ENCODE peak calls at places on chromosomes 11 and 22, in seven cellular contexts. One of them, this sample, is unnamed.

GRCh38 chr11:17798716-17799115 is 64.1 kb downstream of the KCNC1 start:
- DNase-seq in NCI-H1092: no peak
- DNase-seq in Caki2: no peak
- DNase-seq in stimulated activated CD8-positive, alpha-beta memory T cell treated with anti-CD3 and anti-CD28 coated beads, Interleukin-2, amount 100 ng/mL, for 48 hours: no peak
- DNase-seq in AG09309: no peak
- DNase-seq in T-helper 2 cell: no peak
- DNase-seq in BE2C: no peak
- DNase-seq in this sample: no peak

GRCh38 chr11:93541154-93541553 is 2.0 kb downstream of the SMCO4 start:
- DNase-seq in NCI-H1092: no peak
- DNase-seq in Caki2: no peak
- DNase-seq in T-helper 2 cell: no peak
- DNase-seq in stimulated activated CD8-positive, alpha-beta memory T cell treated with anti-CD3 and anti-CD28 coated beads, Interleukin-2, amount 100 ng/mL, for 48 hours: no peak
- DNase-seq in AG09309: no peak
- DNase-seq in BE2C: no peak
- DNase-seq in this sample: no peak

GRCh38 chr11:27716850-27717249 is 16.6 kb upstream of the BDNF start:
- DNase-seq in stimulated activated CD8-positive, alpha-beta memory T cell treated with anti-CD3 and anti-CD28 coated beads, Interleukin-2, amount 100 ng/mL, for 48 hours: no peak
- DNase-seq in NCI-H1092: no peak
- DNase-seq in Caki2: no peak
- DNase-seq in AG09309: peak; percentile 63
- DNase-seq in BE2C: no peak
- DNase-seq in T-helper 2 cell: no peak
- DNase-seq in this sample: no peak

GRCh38 chr22:20857838-20858614 is 585 bp downstream of the PI4KA start:
- DNase-seq in AG09309: peak; percentile 28
- DNase-seq in NCI-H1092: peak; percentile 83
- DNase-seq in T-helper 2 cell: peak; percentile 77
- DNase-seq in BE2C: peak; percentile 95
- DNase-seq in stimulated activated CD8-positive, alpha-beta memory T cell treated with anti-CD3 and anti-CD28 coated beads, Interleukin-2, amount 100 ng/mL, for 48 hours: peak; percentile 77
- DNase-seq in Caki2: peak; percentile 32
- DNase-seq in this sample: peak; percentile 79

GRCh38 chr22:35758394-35758793 is 40.7 kb downstream of the APOL5 start:
- DNase-seq in T-helper 2 cell: no peak
- DNase-seq in Caki2: no peak
- DNase-seq in stimulated activated CD8-positive, alpha-beta memory T cell treated with anti-CD3 and anti-CD28 coated beads, Interleukin-2, amount 100 ng/mL, for 48 hours: no peak
- DNase-seq in BE2C: no peak
- DNase-seq in AG09309: no peak
- DNase-seq in NCI-H1092: no peak
- DNase-seq in this sample: no peak

GRCh38 chr11:47438721-47439120 is 10.2 kb downstream of the RAPSN start:
- DNase-seq in NCI-H1092: no peak
- DNase-seq in AG09309: no peak
- DNase-seq in BE2C: no peak
- DNase-seq in Caki2: no peak
- DNase-seq in stimulated activated CD8-positive, alpha-beta memory T cell treated with anti-CD3 and anti-CD28 coated beads, Interleukin-2, amount 100 ng/mL, for 48 hours: no peak
- DNase-seq in T-helper 2 cell: no peak
- DNase-seq in this sample: no peak

GRCh38 chr11:23311986-23312940 is 452.0 kb upstream of the CCDC179 start:
- DNase-seq in BE2C: no peak
- DNase-seq in NCI-H1092: no peak
- DNase-seq in AG09309: no peak
- DNase-seq in T-helper 2 cell: no peak
- DNase-seq in Caki2: peak; percentile 2
- DNase-seq in stimulated activated CD8-positive, alpha-beta memory T cell treated with anti-CD3 and anti-CD28 coated beads, Interleukin-2, amount 100 ng/mL, for 48 hours: no peak
- DNase-seq in this sample: peak; percentile 18

GRCh38 chr11:31262761-31263160 is 106.8 kb downstream of the DCDC1 start:
- DNase-seq in T-helper 2 cell: no peak
- DNase-seq in BE2C: no peak
- DNase-seq in NCI-H1092: no peak
- DNase-seq in AG09309: no peak
- DNase-seq in Caki2: peak; percentile 3
- DNase-seq in stimulated activated CD8-positive, alpha-beta memory T cell treated with anti-CD3 and anti-CD28 coated beads, Interleukin-2, amount 100 ng/mL, for 48 hours: no peak
- DNase-seq in this sample: no peak

GRCh38 chr11:6354651-6355485 is 34.6 kb upstream of the CAVIN3 start:
- DNase-seq in BE2C: no peak
- DNase-seq in T-helper 2 cell: no peak
- DNase-seq in Caki2: peak; percentile 23
- DNase-seq in AG09309: no peak
- DNase-seq in stimulated activated CD8-positive, alpha-beta memory T cell treated with anti-CD3 and anti-CD28 coated beads, Interleukin-2, amount 100 ng/mL, for 48 hours: no peak
- DNase-seq in NCI-H1092: no peak
- DNase-seq in this sample: no peak

GRCh38 chr11:102168483-102168882 is 58.2 kb downstream of the YAP1 start:
- DNase-seq in T-helper 2 cell: no peak
- DNase-seq in Caki2: no peak
- DNase-seq in NCI-H1092: no peak
- DNase-seq in stimulated activated CD8-positive, alpha-beta memory T cell treated with anti-CD3 and anti-CD28 coated beads, Interleukin-2, amount 100 ng/mL, for 48 hours: no peak
- DNase-seq in AG09309: no peak
- DNase-seq in BE2C: no peak
- DNase-seq in this sample: no peak

GRCh38 chr11:120224872-120225371 is 14.1 kb downstream of the OAF start:
- DNase-seq in AG09309: no peak
- DNase-seq in Caki2: no peak
- DNase-seq in stimulated activated CD8-positive, alpha-beta memory T cell treated with anti-CD3 and anti-CD28 coated beads, Interleukin-2, amount 100 ng/mL, for 48 hours: no peak
- DNase-seq in T-helper 2 cell: no peak
- DNase-seq in NCI-H1092: no peak
- DNase-seq in BE2C: no peak
- DNase-seq in this sample: no peak

GRCh38 chr22:20653012-20653794 is 120.7 kb upstream of the SERPIND1 start:
- DNase-seq in AG09309: no peak
- DNase-seq in Caki2: no peak
- DNase-seq in stimulated activated CD8-positive, alpha-beta memory T cell treated with anti-CD3 and anti-CD28 coated beads, Interleukin-2, amount 100 ng/mL, for 48 hours: no peak
- DNase-seq in NCI-H1092: no peak
- DNase-seq in BE2C: no peak
- DNase-seq in T-helper 2 cell: no peak
- DNase-seq in this sample: no peak

GRCh38 chr22:38397189-38398097 is 57.6 kb downstream of the KCNJ4 start:
- DNase-seq in stimulated activated CD8-positive, alpha-beta memory T cell treated with anti-CD3 and anti-CD28 coated beads, Interleukin-2, amount 100 ng/mL, for 48 hours: no peak
- DNase-seq in Caki2: peak; percentile 31
- DNase-seq in NCI-H1092: no peak
- DNase-seq in T-helper 2 cell: no peak
- DNase-seq in BE2C: no peak
- DNase-seq in AG09309: no peak
- DNase-seq in this sample: peak; percentile 21

GRCh38 chr22:17411213-17411612 is 42.0 kb downstream of the CECR2 start:
- DNase-seq in Caki2: no peak
- DNase-seq in stimulated activated CD8-positive, alpha-beta memory T cell treated with anti-CD3 and anti-CD28 coated beads, Interleukin-2, amount 100 ng/mL, for 48 hours: no peak
- DNase-seq in NCI-H1092: no peak
- DNase-seq in BE2C: no peak
- DNase-seq in AG09309: no peak
- DNase-seq in T-helper 2 cell: no peak
- DNase-seq in this sample: no peak

GRCh38 chr22:47187558-47187957 is 425.1 kb downstream of the TBC1D22A start:
- DNase-seq in T-helper 2 cell: no peak
- DNase-seq in NCI-H1092: no peak
- DNase-seq in BE2C: no peak
- DNase-seq in AG09309: no peak
- DNase-seq in Caki2: no peak
- DNase-seq in stimulated activated CD8-positive, alpha-beta memory T cell treated with anti-CD3 and anti-CD28 coated beads, Interleukin-2, amount 100 ng/mL, for 48 hours: no peak
- DNase-seq in this sample: no peak

GRCh38 chr22:49371325-49372110 is 456.2 kb downstream of the BRD1 start:
- DNase-seq in T-helper 2 cell: no peak
- DNase-seq in AG09309: no peak
- DNase-seq in Caki2: no peak
- DNase-seq in stimulated activated CD8-positive, alpha-beta memory T cell treated with anti-CD3 and anti-CD28 coated beads, Interleukin-2, amount 100 ng/mL, for 48 hours: no peak
- DNase-seq in BE2C: no peak
- DNase-seq in NCI-H1092: no peak
- DNase-seq in this sample: no peak

GRCh38 chr11:105273660-105274280 is 134.2 kb upstream of the CARD18 start:
- DNase-seq in NCI-H1092: no peak
- DNase-seq in Caki2: no peak
- DNase-seq in T-helper 2 cell: no peak
- DNase-seq in AG09309: no peak
- DNase-seq in BE2C: no peak
- DNase-seq in stimulated activated CD8-positive, alpha-beta memory T cell treated with anti-CD3 and anti-CD28 coated beads, Interleukin-2, amount 100 ng/mL, for 48 hours: no peak
- DNase-seq in this sample: no peak

GRCh38 chr22:48100685-48101417 is 1338.4 kb downstream of the TBC1D22A start:
- DNase-seq in NCI-H1092: no peak
- DNase-seq in stimulated activated CD8-positive, alpha-beta memory T cell treated with anti-CD3 and anti-CD28 coated beads, Interleukin-2, amount 100 ng/mL, for 48 hours: no peak
- DNase-seq in T-helper 2 cell: no peak
- DNase-seq in BE2C: no peak
- DNase-seq in AG09309: no peak
- DNase-seq in Caki2: no peak
- DNase-seq in this sample: no peak

GRCh38 chr11:131584694-131585592 is 214.5 kb downstream of the NTM start:
- DNase-seq in Caki2: no peak
- DNase-seq in AG09309: no peak
- DNase-seq in NCI-H1092: no peak
- DNase-seq in T-helper 2 cell: no peak
- DNase-seq in stimulated activated CD8-positive, alpha-beta memory T cell treated with anti-CD3 and anti-CD28 coated beads, Interleukin-2, amount 100 ng/mL, for 48 hours: peak; percentile 1
- DNase-seq in BE2C: peak; percentile 9
- DNase-seq in this sample: no peak

GRCh38 chr22:20319041-20319744 is 667 bp downstream of the DGCR6L start:
- DNase-seq in Caki2: no peak
- DNase-seq in AG09309: no peak
- DNase-seq in BE2C: peak; percentile 45
- DNase-seq in stimulated activated CD8-positive, alpha-beta memory T cell treated with anti-CD3 and anti-CD28 coated beads, Interleukin-2, amount 100 ng/mL, for 48 hours: no peak
- DNase-seq in T-helper 2 cell: peak; percentile 7
- DNase-seq in NCI-H1092: no peak
- DNase-seq in this sample: no peak

GRCh38 chr11:65786008-65786785 is 666 bp upstream of the OVOL1 start:
- DNase-seq in BE2C: no peak
- DNase-seq in Caki2: no peak
- DNase-seq in AG09309: no peak
- DNase-seq in NCI-H1092: no peak
- DNase-seq in T-helper 2 cell: no peak
- DNase-seq in stimulated activated CD8-positive, alpha-beta memory T cell treated with anti-CD3 and anti-CD28 coated beads, Interleukin-2, amount 100 ng/mL, for 48 hours: no peak
- DNase-seq in this sample: no peak

GRCh38 chr11:27770576-27770975 is 70.3 kb upstream of the BDNF start:
- DNase-seq in T-helper 2 cell: no peak
- DNase-seq in stimulated activated CD8-positive, alpha-beta memory T cell treated with anti-CD3 and anti-CD28 coated beads, Interleukin-2, amount 100 ng/mL, for 48 hours: no peak
- DNase-seq in Caki2: peak; percentile 15
- DNase-seq in BE2C: no peak
- DNase-seq in AG09309: no peak
- DNase-seq in NCI-H1092: no peak
- DNase-seq in this sample: no peak

GRCh38 chr11:13889566-13890214 is 72.8 kb upstream of the SPON1 start:
- DNase-seq in T-helper 2 cell: no peak
- DNase-seq in stimulated activated CD8-positive, alpha-beta memory T cell treated with anti-CD3 and anti-CD28 coated beads, Interleukin-2, amount 100 ng/mL, for 48 hours: no peak
- DNase-seq in NCI-H1092: peak; percentile 64
- DNase-seq in Caki2: peak; percentile 80
- DNase-seq in BE2C: peak; percentile 11
- DNase-seq in AG09309: no peak
- DNase-seq in this sample: peak; percentile 93

GRCh38 chr11:92384316-92384715 is 159.7 kb downstream of the FAT3 start:
- DNase-seq in T-helper 2 cell: no peak
- DNase-seq in NCI-H1092: no peak
- DNase-seq in AG09309: no peak
- DNase-seq in Caki2: no peak
- DNase-seq in stimulated activated CD8-positive, alpha-beta memory T cell treated with anti-CD3 and anti-CD28 coated beads, Interleukin-2, amount 100 ng/mL, for 48 hours: no peak
- DNase-seq in BE2C: no peak
- DNase-seq in this sample: no peak

GRCh38 chr22:36383110-36383581 is 4.6 kb downstream of the MYH9 start:
- DNase-seq in T-helper 2 cell: peak; percentile 80
- DNase-seq in AG09309: no peak
- DNase-seq in Caki2: peak; percentile 82
- DNase-seq in stimulated activated CD8-positive, alpha-beta memory T cell treated with anti-CD3 and anti-CD28 coated beads, Interleukin-2, amount 100 ng/mL, for 48 hours: no peak
- DNase-seq in BE2C: no peak
- DNase-seq in NCI-H1092: no peak
- DNase-seq in this sample: no peak

GRCh38 chr11:15779518-15779917 is 576.8 kb downstream of the SOX6 start:
- DNase-seq in AG09309: no peak
- DNase-seq in NCI-H1092: no peak
- DNase-seq in Caki2: no peak
- DNase-seq in T-helper 2 cell: no peak
- DNase-seq in stimulated activated CD8-positive, alpha-beta memory T cell treated with anti-CD3 and anti-CD28 coated beads, Interleukin-2, amount 100 ng/mL, for 48 hours: no peak
- DNase-seq in BE2C: no peak
- DNase-seq in this sample: no peak

GRCh38 chr11:116117326-116118137 is 613.3 kb upstream of the CADM1 start:
- DNase-seq in T-helper 2 cell: no peak
- DNase-seq in stimulated activated CD8-positive, alpha-beta memory T cell treated with anti-CD3 and anti-CD28 coated beads, Interleukin-2, amount 100 ng/mL, for 48 hours: no peak
- DNase-seq in NCI-H1092: no peak
- DNase-seq in BE2C: no peak
- DNase-seq in Caki2: no peak
- DNase-seq in AG09309: no peak
- DNase-seq in this sample: no peak

GRCh38 chr11:84800755-84801346 is 826.3 kb downstream of the DLG2 start:
- DNase-seq in NCI-H1092: no peak
- DNase-seq in stimulated activated CD8-positive, alpha-beta memory T cell treated with anti-CD3 and anti-CD28 coated beads, Interleukin-2, amount 100 ng/mL, for 48 hours: no peak
- DNase-seq in Caki2: no peak
- DNase-seq in AG09309: peak; percentile 28
- DNase-seq in BE2C: no peak
- DNase-seq in T-helper 2 cell: no peak
- DNase-seq in this sample: no peak

GRCh38 chr22:38924197-38924952 is 33.0 kb upstream of the APOBEC3A start:
- DNase-seq in stimulated activated CD8-positive, alpha-beta memory T cell treated with anti-CD3 and anti-CD28 coated beads, Interleukin-2, amount 100 ng/mL, for 48 hours: no peak
- DNase-seq in NCI-H1092: peak; percentile 98
- DNase-seq in AG09309: peak; percentile 69
- DNase-seq in T-helper 2 cell: no peak
- DNase-seq in Caki2: peak; percentile 95
- DNase-seq in BE2C: peak; percentile 37
- DNase-seq in this sample: peak; percentile 99

GRCh38 chr11:112780351-112781043 is 180.7 kb upstream of the NCAM1 start:
- DNase-seq in Caki2: no peak
- DNase-seq in BE2C: peak; percentile 42
- DNase-seq in NCI-H1092: no peak
- DNase-seq in stimulated activated CD8-positive, alpha-beta memory T cell treated with anti-CD3 and anti-CD28 coated beads, Interleukin-2, amount 100 ng/mL, for 48 hours: no peak
- DNase-seq in AG09309: no peak
- DNase-seq in T-helper 2 cell: no peak
- DNase-seq in this sample: no peak

GRCh38 chr11:89487016-89487415 is 4.2 kb downstream of the NOX4 start:
- DNase-seq in Caki2: peak; percentile 0
- DNase-seq in stimulated activated CD8-positive, alpha-beta memory T cell treated with anti-CD3 and anti-CD28 coated beads, Interleukin-2, amount 100 ng/mL, for 48 hours: no peak
- DNase-seq in BE2C: no peak
- DNase-seq in T-helper 2 cell: no peak
- DNase-seq in NCI-H1092: no peak
- DNase-seq in AG09309: no peak
- DNase-seq in this sample: no peak

GRCh38 chr11:104705475-104706195 is 192.6 kb downstream of the CASP12 start:
- DNase-seq in NCI-H1092: no peak
- DNase-seq in Caki2: no peak
- DNase-seq in stimulated activated CD8-positive, alpha-beta memory T cell treated with anti-CD3 and anti-CD28 coated beads, Interleukin-2, amount 100 ng/mL, for 48 hours: peak; percentile 43
- DNase-seq in BE2C: no peak
- DNase-seq in T-helper 2 cell: peak; percentile 83
- DNase-seq in AG09309: no peak
- DNase-seq in this sample: no peak

GRCh38 chr22:29454186-29454745 is 15.9 kb downstream of the RFPL1 start:
- DNase-seq in BE2C: no peak
- DNase-seq in T-helper 2 cell: no peak
- DNase-seq in NCI-H1092: no peak
- DNase-seq in stimulated activated CD8-positive, alpha-beta memory T cell treated with anti-CD3 and anti-CD28 coated beads, Interleukin-2, amount 100 ng/mL, for 48 hours: no peak
- DNase-seq in Caki2: no peak
- DNase-seq in AG09309: no peak
- DNase-seq in this sample: no peak

GRCh38 chr11:26134481-26135355 is 197.2 kb upstream of the ANO3 start:
- DNase-seq in stimulated activated CD8-positive, alpha-beta memory T cell treated with anti-CD3 and anti-CD28 coated beads, Interleukin-2, amount 100 ng/mL, for 48 hours: no peak
- DNase-seq in NCI-H1092: no peak
- DNase-seq in T-helper 2 cell: no peak
- DNase-seq in AG09309: no peak
- DNase-seq in Caki2: no peak
- DNase-seq in BE2C: peak; percentile 4
- DNase-seq in this sample: peak; percentile 22

GRCh38 chr22:41596776-41597634 is 7.4 kb upstream of the PMM1 start:
- DNase-seq in NCI-H1092: peak; percentile 29
- DNase-seq in Caki2: peak; percentile 51
- DNase-seq in AG09309: no peak
- DNase-seq in stimulated activated CD8-positive, alpha-beta memory T cell treated with anti-CD3 and anti-CD28 coated beads, Interleukin-2, amount 100 ng/mL, for 48 hours: peak; percentile 33
- DNase-seq in BE2C: peak; percentile 81
- DNase-seq in T-helper 2 cell: no peak
- DNase-seq in this sample: peak; percentile 2

GRCh38 chr11:78000193-78000592 is 5.7 kb upstream of the INTS4 start:
- DNase-seq in BE2C: peak; percentile 63
- DNase-seq in T-helper 2 cell: no peak
- DNase-seq in NCI-H1092: peak; percentile 85
- DNase-seq in AG09309: peak; percentile 43
- DNase-seq in Caki2: peak; percentile 58
- DNase-seq in stimulated activated CD8-positive, alpha-beta memory T cell treated with anti-CD3 and anti-CD28 coated beads, Interleukin-2, amount 100 ng/mL, for 48 hours: no peak
- DNase-seq in this sample: peak; percentile 75

GRCh38 chr22:43811777-43812148 is 342 bp downstream of the EFCAB6 start:
- DNase-seq in T-helper 2 cell: peak; percentile 4
- DNase-seq in Caki2: no peak
- DNase-seq in stimulated activated CD8-positive, alpha-beta memory T cell treated with anti-CD3 and anti-CD28 coated beads, Interleukin-2, amount 100 ng/mL, for 48 hours: no peak
- DNase-seq in BE2C: no peak
- DNase-seq in AG09309: no peak
- DNase-seq in NCI-H1092: no peak
- DNase-seq in this sample: no peak

GRCh38 chr11:114315749-114316368 is 19.7 kb downstream of the NNMT start:
- DNase-seq in AG09309: no peak
- DNase-seq in stimulated activated CD8-positive, alpha-beta memory T cell treated with anti-CD3 and anti-CD28 coated beads, Interleukin-2, amount 100 ng/mL, for 48 hours: no peak
- DNase-seq in NCI-H1092: no peak
- DNase-seq in Caki2: no peak
- DNase-seq in BE2C: no peak
- DNase-seq in T-helper 2 cell: no peak
- DNase-seq in this sample: no peak

This sample was measured in NCI-H345.